ENCODE peak calls at places on chromosomes 4 and X, in four cellular contexts. V is K562, O is GM12891, J is GM12878. I is an unnamed sample.

GRCh38 chr4:150178161-150178560 is 99.9 kb downstream of the DCLK2 start:
- DNase-seq in V (no peak), O (no peak), J (no peak), I (no peak)

GRCh38 chr4:37812713-37813112 is 13.8 kb upstream of the PGM2 start:
- DNase-seq in J (no peak), O (no peak), V (no peak), I (no peak)

GRCh38 chr4:629636-629915 is 4.2 kb downstream of the PDE6B start:
- DNase-seq in J (no peak), V (no peak), O (no peak), I (no peak)

GRCh38 chrX:13389501-13389900 is 69.6 kb upstream of the ATXN3L start:
- DNase-seq in V (no peak), O (no peak), J (no peak), I (no peak)

GRCh38 chr4:37762294-37763163 is 64.0 kb upstream of the PGM2 start:
- DNase-seq in V (no peak), J (no peak), O (no peak), I (peak)

GRCh38 chr4:156422576-156422975 is 468.9 kb upstream of the CTSO start:
- DNase-seq in J (no peak), O (no peak), V (no peak), I (no peak)

GRCh38 chr4:173061160-173061559 is 107.5 kb upstream of the GALNT7 start:
- DNase-seq in V (no peak), O (no peak), J (no peak), I (no peak)

GRCh38 chrX:50988649-50989048 is 78.1 kb downstream of the BMP15 start:
- DNase-seq in O (no peak), J (no peak), V (peak), I (peak)

GRCh38 chr4:26452565-26453531 is 37.4 kb downstream of the CCKAR start:
- DNase-seq in J (no peak), O (no peak), V (no peak), I (no peak)

GRCh38 chrX:19382500-19383145 is 38.9 kb downstream of the PDHA1 start:
- DNase-seq in O (no peak), J (no peak), V (peak), I (peak)

GRCh38 chr4:99485212-99485611 is 25.6 kb upstream of the C4orf17 start:
- DNase-seq in O (no peak), J (no peak), V (no peak), I (no peak)

GRCh38 chr4:69601065-69601464 is 38.4 kb downstream of the UGT2A2 start:
- DNase-seq in V (no peak), O (no peak), J (no peak), I (no peak)

GRCh38 chr4:47054130-47054529 is 22.8 kb downstream of the GABRB1 start:
- DNase-seq in O (no peak), V (no peak), J (no peak), I (no peak)

GRCh38 chr4:8038083-8038482 is 98.4 kb upstream of the AFAP1 start:
- DNase-seq in J (no peak), V (no peak), O (no peak), I (no peak)

GRCh38 chrX:70553516-70553915 is 108.9 kb downstream of the DLG3 start:
- DNase-seq in O (no peak), V (no peak), J (no peak), I (no peak)

GRCh38 chr4:29972121-29972520 is 748.0 kb upstream of the PCDH7 start:
- DNase-seq in V (no peak), J (no peak), O (no peak), I (no peak)

GRCh38 chr4:38146383-38146782 is 186.2 kb downstream of the PTTG2 start:
- DNase-seq in V (no peak), O (no peak), J (no peak), I (no peak)

GRCh38 chrX:153739754-153740486 is 15.3 kb downstream of the ABCD1 start:
- DNase-seq in O (no peak), V (no peak), J (no peak), I (no peak)

GRCh38 chr4:183422962-183423653 is 21.3 kb upstream of the CDKN2AIP start:
- DNase-seq in V (no peak), O (no peak), J (no peak), I (no peak)

GRCh38 chr4:174600391-174600790 is 78.1 kb upstream of the HPGD start:
- DNase-seq in O (no peak), V (no peak), J (no peak), I (no peak)

GRCh38 chr4:176376032-176376614 is 56.4 kb downstream of the SPCS3 start:
- DNase-seq in J (no peak), V (peak), O (no peak), I (no peak)

GRCh38 chr4:165440415-165440882 is 61.6 kb downstream of the CPE start:
- DNase-seq in O (no peak), J (no peak), V (no peak), I (no peak)

GRCh38 chrX:95059909-95060308 is 1385.9 kb downstream of the FAM133A start:
- DNase-seq in J (no peak), O (no peak), V (no peak), I (no peak)

GRCh38 chr4:121199742-121200561 is 35.8 kb upstream of the TNIP3 start:
- DNase-seq in V (no peak), J (peak), O (no peak), I (peak)

GRCh38 chr4:4992833-4993232 is 26.4 kb downstream of the CYTL1 start:
- DNase-seq in J (no peak), O (no peak), V (no peak), I (no peak)

GRCh38 chr4:875818-876423 is 50.0 kb upstream of the CPLX1 start:
- DNase-seq in J (no peak), V (no peak), O (no peak), I (no peak)

GRCh38 chrX:103183912-103184311 is 31.0 kb upstream of the BEX4 start:
- DNase-seq in O (no peak), J (no peak), V (no peak), I (no peak)

GRCh38 chr4:177384856-177385396 is 57.3 kb downstream of the AGA start:
- DNase-seq in V (no peak), O (no peak), J (no peak), I (no peak)

GRCh38 chrX:16804923-16805464 is 18.7 kb downstream of the TXLNG start:
- DNase-seq in O (no peak), J (no peak), V (no peak), I (no peak)

GRCh38 chr4:8494218-8494617 is 53.6 kb downstream of the TRMT44 start:
- DNase-seq in V (no peak), O (no peak), J (no peak), I (no peak)

GRCh38 chr4:120733968-120734367 is 188.6 kb downstream of the PRDM5 start:
- DNase-seq in O (no peak), V (no peak), J (no peak), I (no peak)

GRCh38 chrX:34716322-34716721 is 59.2 kb upstream of the TMEM47 start:
- DNase-seq in V (no peak), O (no peak), J (no peak), I (no peak)

GRCh38 chr4:165476214-165477098 is 97.6 kb downstream of the CPE start:
- DNase-seq in V (peak), J (no peak), O (no peak), I (no peak)

GRCh38 chrX:115408736-115409390 is 119.3 kb downstream of the LUZP4 start:
- DNase-seq in J (no peak), O (no peak), V (no peak), I (no peak)

GRCh38 chrX:69031181-69031580 is 134.1 kb downstream of the PJA1 start:
- DNase-seq in V (no peak), J (no peak), O (no peak), I (no peak)
- TF ChIP-seq SPI1 in V (no peak), J (no peak), O (no peak), I (no peak)

GRCh38 chrX:133440081-133440796 is 24.9 kb upstream of the GPC4 start:
- DNase-seq in J (no peak), O (no peak), V (no peak), I (no peak)

GRCh38 chrX:133434197-133434820 is 19.0 kb upstream of the GPC4 start:
- DNase-seq in O (no peak), V (no peak), J (no peak), I (no peak)

GRCh38 chrX:133437356-133437755 is 22.1 kb upstream of the GPC4 start:
- DNase-seq in O (no peak), V (no peak), J (no peak), I (no peak)

GRCh38 chrX:133437771-133438170 is 22.5 kb upstream of the GPC4 start:
- DNase-seq in V (no peak), O (no peak), J (no peak), I (no peak)

GRCh38 chrX:133435544-133436124 is 20.3 kb upstream of the GPC4 start:
- DNase-seq in O (no peak), J (no peak), V (no peak), I (no peak)
- TF ChIP-seq SPI1 in O (no peak), J (no peak), V (no peak), I (no peak)

DNA sequence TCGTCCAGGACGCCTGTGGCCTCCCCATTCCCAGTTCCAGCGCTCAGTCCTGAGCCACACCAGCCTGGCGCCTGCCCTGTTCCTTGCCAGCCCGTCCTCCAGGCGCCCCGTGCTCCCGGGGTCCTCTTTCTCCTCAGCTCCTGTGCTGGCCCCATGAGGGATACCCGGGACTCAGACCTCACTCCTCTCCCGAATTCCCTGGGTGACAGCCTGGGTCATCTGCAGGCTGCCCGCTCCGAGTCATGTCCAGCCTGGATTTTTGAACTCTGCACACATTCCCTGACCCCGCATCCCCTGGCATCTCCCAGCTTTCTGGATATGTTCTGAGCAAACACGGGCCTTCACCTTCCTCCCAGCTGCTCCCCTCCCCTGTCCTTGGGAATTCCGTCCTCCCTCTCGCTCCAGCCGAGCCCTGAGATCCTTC is 14.9 kb upstream of the ADD1 start:
- DNase-seq in J (no peak), O (peak), V (no peak), I (no peak)
- TF ChIP-seq SPI1 in J (no peak), O (no peak), V (no peak), I (no peak)

DNA sequence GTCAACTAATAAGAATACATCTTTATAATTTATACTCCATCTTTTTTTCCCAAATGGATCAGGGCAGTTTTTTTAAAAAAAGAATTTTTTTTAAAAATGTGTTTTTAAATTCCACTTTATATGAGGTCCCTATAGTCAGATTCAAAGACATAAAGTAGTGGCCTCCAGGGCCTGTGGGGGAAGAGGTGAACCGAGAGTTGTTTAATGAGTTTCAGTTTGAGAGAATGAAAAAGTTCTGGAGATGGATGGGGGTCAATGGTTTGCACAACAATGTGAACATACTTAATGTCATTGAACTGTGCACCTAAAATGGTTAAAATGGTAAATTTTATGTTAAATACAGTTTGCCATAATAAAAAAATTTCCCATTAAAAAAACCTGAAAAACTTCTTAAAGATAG is 53.8 kb downstream of the ZNF827 start:
- DNase-seq in O (no peak), J (no peak), V (no peak), I (no peak)
- TF ChIP-seq SPI1 in O (no peak), J (no peak), V (no peak), I (no peak)

GRCh38 chr4:53960843-53961242 is 103.6 kb downstream of the CHIC2 start:
- DNase-seq in V (no peak), J (no peak), O (peak), I (no peak)

GRCh38 chr4:53963336-53963735 is 101.1 kb downstream of the CHIC2 start:
- DNase-seq in O (no peak), V (no peak), J (no peak), I (no peak)

GRCh38 chr4:53962516-53963225 is 101.7 kb downstream of the CHIC2 start:
- DNase-seq in V (no peak), O (no peak), J (no peak), I (no peak)

GRCh38 chr4:53967971-53968370 is 96.4 kb downstream of the CHIC2 start:
- DNase-seq in J (no peak), V (no peak), O (no peak), I (no peak)

DNA sequence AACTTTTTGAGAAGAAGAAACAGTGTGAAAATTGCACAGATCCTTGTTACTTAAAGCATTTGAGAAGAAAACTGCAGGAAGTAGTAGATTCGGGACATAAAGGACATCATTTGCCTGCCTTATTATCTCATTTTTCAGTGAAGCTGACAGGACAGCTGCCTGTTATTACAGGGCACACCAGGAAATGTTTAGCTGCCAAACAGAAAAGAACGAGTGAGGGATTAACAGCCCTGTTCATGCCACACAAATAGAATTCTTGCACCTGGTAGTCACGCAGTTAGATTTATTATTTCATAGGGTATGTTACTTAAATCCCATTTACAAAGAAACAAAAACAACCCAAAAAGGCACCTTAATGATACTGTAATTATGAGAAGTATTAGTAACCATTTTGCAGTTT is 100.6 kb downstream of the CHIC2 start:
- DNase-seq in V (no peak), J (no peak), O (no peak), I (no peak)
- TF ChIP-seq SPI1 in V (no peak), J (no peak), O (no peak), I (no peak)

GRCh38 chrX:1537031-1537715 is at the start of gene P2RY8:
- DNase-seq in O (no peak), V (no peak), J (peak), I (peak)
- TF ChIP-seq SPI1 in O (peak), V (no peak), J (peak), I (peak)

GRCh38 chrX:41457618-41458192 is 10.6 kb downstream of the NYX start:
- DNase-seq in O (no peak), J (no peak), V (no peak), I (no peak)
- TF ChIP-seq SPI1 in O (no peak), J (no peak), V (no peak), I (no peak)